ENCODE peak calls at places on chromosome 9, in four cellular contexts. G, T, H and F are unnamed samples.

GRCh38 chr9:132114102-132114707 is 34.5 kb upstream of the MED27 start:
- DNase-seq in G (peak), T (peak), H (peak), F (peak)

GRCh38 chr9:680106-680505 is 161.4 kb upstream of the DMRT1 start:
- DNase-seq in G (no peak), T (no peak), H (no peak), F (no peak)

GRCh38 chr9:35933525-35934067 is 24.3 kb downstream of the SPAAR start:
- DNase-seq in G (no peak), T (no peak), H (no peak), F (no peak)

GRCh38 chr9:85215936-85216335 is 525.8 kb downstream of the AGTPBP1 start:
- DNase-seq in G (no peak), T (no peak), H (no peak), F (no peak)

GRCh38 chr9:80664327-80665210 is 1024.8 kb downstream of the TLE1 start:
- DNase-seq in G (peak), T (peak), H (no peak), F (no peak)

GRCh38 chr9:22512495-22512894 is 65.9 kb downstream of the DMRTA1 start:
- DNase-seq in G (no peak), T (no peak), H (no peak), F (no peak)

GRCh38 chr9:137459147-137459600 is at the start of gene NSMF:
- DNase-seq in G (peak), T (peak), H (peak), F (peak)

GRCh38 chr9:112945620-112946208 is 55.0 kb upstream of the SLC46A2 start:
- DNase-seq in G (no peak), T (peak), H (peak), F (peak)

GRCh38 chr9:13278368-13279246 is 885 bp downstream of the MPDZ start:
- DNase-seq in G (peak), T (peak), H (peak), F (peak)

GRCh38 chr9:137245450-137246421 is 4.6 kb downstream of the TUBB4B start:
- DNase-seq in G (no peak), T (no peak), H (no peak), F (no peak)

GRCh38 chr9:71364196-71364955 is 243.0 kb upstream of the TRPM3 start:
- DNase-seq in G (no peak), T (no peak), H (no peak), F (no peak)

GRCh38 chr9:107637421-107638420 is 148.2 kb upstream of the KLF4 start:
- DNase-seq in G (peak), T (peak), H (no peak), F (no peak)

GRCh38 chr9:97954550-97954989 is 16.6 kb upstream of the HEMGN start:
- DNase-seq in G (no peak), T (peak), H (peak), F (peak)

GRCh38 chr9:138112090-138112748 is 234.6 kb downstream of the CACNA1B start:
- DNase-seq in G (no peak), T (no peak), H (no peak), F (no peak)

DNA sequence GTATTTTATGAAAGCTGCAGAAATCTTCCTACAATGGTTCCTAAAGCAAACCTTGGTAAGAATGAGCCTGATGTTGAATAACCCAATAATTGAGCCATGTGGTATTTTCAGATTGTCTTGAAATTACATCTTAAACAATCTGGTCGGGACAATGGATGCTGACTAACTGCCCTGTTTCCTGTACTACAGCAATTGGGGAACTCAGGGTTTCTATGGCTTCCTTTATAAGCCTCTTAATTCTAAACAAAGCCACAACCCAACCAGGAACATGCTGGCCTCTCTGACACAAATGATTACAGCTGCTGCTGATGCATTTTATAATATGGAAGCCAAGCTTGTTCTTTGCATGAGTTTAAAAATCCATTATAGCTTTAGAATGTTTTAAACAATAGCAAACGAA is 30.2 kb downstream of the PTPN3 start:
- DNase-seq in G (peak), T (no peak), H (no peak), F (no peak)
- TF ChIP-seq MAZ in G (no peak), T (no peak), H (no peak), F (no peak)

DNA sequence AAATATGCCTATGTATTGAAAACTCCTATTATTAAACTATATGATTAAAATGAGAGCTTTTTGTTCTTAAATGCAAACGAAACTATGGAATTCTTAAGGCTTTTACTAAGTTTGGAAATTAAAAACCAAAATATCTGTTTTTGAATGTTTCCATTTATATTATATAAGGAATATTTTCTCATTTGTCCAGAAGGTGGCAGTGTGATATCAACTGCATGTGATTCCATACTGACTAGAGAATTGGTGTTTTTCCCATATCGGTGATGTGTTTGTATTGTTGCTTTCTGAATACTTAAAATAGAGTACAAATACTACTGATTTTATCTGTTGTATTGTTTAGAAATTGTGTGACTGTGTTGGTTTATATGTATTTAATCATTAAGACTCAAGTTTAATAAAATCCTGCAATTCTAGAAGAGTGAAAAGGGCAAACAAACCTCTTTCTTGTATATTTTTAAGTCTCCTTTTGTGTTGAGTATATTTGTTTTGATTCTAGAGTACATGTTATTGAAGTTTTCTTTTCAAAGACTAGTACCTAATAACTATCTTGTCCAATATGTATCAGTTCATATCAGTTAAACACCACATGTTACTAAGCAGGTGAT is 320.8 kb downstream of the CCDC171 start:
- DNase-seq in G (peak), T (peak), H (peak), F (peak)
- TF ChIP-seq MAZ in G (no peak), T (no peak), H (no peak), F (no peak)

GRCh38 chr9:95089916-95090791 is 227.4 kb downstream of the FANCC start:
- DNase-seq in G (no peak), T (peak), H (no peak), F (peak)

GRCh38 chr9:95090871-95091573 is 226.5 kb downstream of the FANCC start:
- DNase-seq in G (no peak), T (peak), H (no peak), F (no peak)

GRCh38 chr9:95092321-95093072 is 225.0 kb downstream of the FANCC start:
- DNase-seq in G (peak), T (no peak), H (no peak), F (no peak)

GRCh38 chr9:95091971-95092320 is 225.6 kb downstream of the FANCC start:
- DNase-seq in G (peak), T (peak), H (no peak), F (no peak)

GRCh38 chr9:95091574-95091970 is 225.9 kb downstream of the FANCC start:
- DNase-seq in G (peak), T (peak), H (no peak), F (no peak)
- TF ChIP-seq MAZ in G (peak), T (no peak), H (no peak), F (no peak)

GRCh38 chr9:69468380-69468779 is 143.4 kb downstream of the ENTREP1 start:
- DNase-seq in G (no peak), T (no peak), H (no peak), F (no peak)

GRCh38 chr9:69470186-69470977 is 145.4 kb downstream of the ENTREP1 start:
- DNase-seq in G (no peak), T (peak), H (peak), F (no peak)

GRCh38 chr9:69471433-69471832 is 146.4 kb downstream of the ENTREP1 start:
- DNase-seq in G (peak), T (peak), H (no peak), F (no peak)

GRCh38 chr9:69466151-69466550 is 141.1 kb downstream of the ENTREP1 start:
- DNase-seq in G (peak), T (no peak), H (no peak), F (no peak)

DNA sequence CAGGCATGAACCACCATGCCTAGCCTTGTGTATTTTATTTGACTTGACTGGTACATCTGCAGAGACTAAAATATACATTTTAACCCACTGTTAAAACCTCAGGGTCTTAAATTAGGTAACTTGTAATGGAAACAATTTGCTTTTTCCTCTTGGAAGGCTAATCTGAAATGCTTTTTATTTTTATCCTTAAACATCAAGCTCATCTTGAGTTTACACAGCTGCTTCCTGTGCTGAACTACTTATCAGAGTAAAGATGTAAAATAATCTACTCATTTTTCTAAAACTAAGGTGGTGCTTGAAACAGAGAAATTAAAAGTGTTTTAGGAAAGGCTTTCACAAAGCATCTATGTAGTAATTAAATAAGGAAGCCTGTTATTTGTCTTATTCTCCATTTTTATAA is 144.1 kb downstream of the ENTREP1 start:
- DNase-seq in G (peak), T (no peak), H (no peak), F (no peak)
- TF ChIP-seq MAZ in G (no peak), T (no peak), H (no peak), F (no peak)

GRCh38 chr9:74887981-74888370 is 255 bp upstream of the TRPM6 start:
- DNase-seq in G (no peak), T (peak), H (no peak), F (no peak)

GRCh38 chr9:74887041-74887980 is at the start of gene TRPM6:
- DNase-seq in G (peak), T (peak), H (peak), F (no peak)
- TF ChIP-seq MAZ in G (peak), T (no peak), H (no peak), F (no peak)